ENCODE peak calls at places on chromosomes 4 and X, in six cellular contexts. F, I, H, R, Z and B are unnamed samples.

GRCh38 chr4:38687571-38688011 is 23.6 kb downstream of the KLF3 start:
- DNase-seq in I (no peak), Z (no peak), R (no peak), F (no peak), H (no peak), B (no peak)

GRCh38 chr4:6493668-6494304 is 21.4 kb upstream of the PPP2R2C start:
- DNase-seq in I (no peak), F (peak), H (no peak), R (no peak), Z (no peak), B (no peak)

GRCh38 chrX:23557070-23557469 is 110.2 kb upstream of the PRDX4 start:
- DNase-seq in H (peak), I (peak), F (no peak), R (no peak), Z (no peak), B (peak)

GRCh38 chr4:185718578-185719492 is 93.2 kb downstream of the SORBS2 start:
- DNase-seq in Z (no peak), H (no peak), I (no peak), F (no peak), R (no peak), B (no peak)

GRCh38 chr4:151676301-151676700 is 84.5 kb downstream of the GATB start:
- DNase-seq in F (no peak), R (peak), H (peak), Z (peak), I (no peak), B (no peak)

GRCh38 chr4:168796362-168797106 is 213.5 kb downstream of the CBR4 start:
- DNase-seq in R (peak), H (peak), Z (peak), I (no peak), F (no peak), B (no peak)

GRCh38 chr4:94995684-94996394 is 238.1 kb downstream of the BMPR1B start:
- DNase-seq in Z (no peak), H (peak), F (peak), R (no peak), I (no peak), B (no peak)

GRCh38 chr4:40736910-40737309 is 12.8 kb upstream of the NSUN7 start:
- DNase-seq in F (no peak), I (peak), Z (peak), R (peak), H (peak), B (peak)

GRCh38 chr4:98446499-98447375 is 185.6 kb downstream of the RAP1GDS1 start:
- DNase-seq in F (no peak), I (peak), Z (no peak), H (no peak), R (no peak), B (no peak)

GRCh38 chr4:11596989-11597388 is 168.3 kb upstream of the HS3ST1 start:
- DNase-seq in F (no peak), R (no peak), H (no peak), I (no peak), Z (no peak), B (no peak)

GRCh38 chr4:3827616-3828492 is 61.7 kb downstream of the ADRA2C start:
- DNase-seq in R (no peak), I (no peak), F (no peak), H (peak), Z (peak), B (no peak)

GRCh38 chr4:150938873-150939499 is 76.1 kb downstream of the LRBA start:
- DNase-seq in F (no peak), H (no peak), I (no peak), Z (no peak), R (no peak), B (no peak)

GRCh38 chr4:3766207-3766790 is at the start of gene ADRA2C:
- DNase-seq in H (peak), R (no peak), Z (peak), I (no peak), F (peak), B (no peak)

GRCh38 chr4:87843936-87844335 is 11.2 kb downstream of the MEPE start:
- DNase-seq in R (no peak), Z (no peak), I (no peak), F (no peak), H (peak), B (no peak)

GRCh38 chr4:78441786-78442185 is 109.8 kb upstream of the ANXA3 start:
- DNase-seq in F (no peak), I (no peak), Z (no peak), R (no peak), H (no peak), B (no peak)

GRCh38 chr4:67751260-67751659 is 2.9 kb downstream of the GNRHR start:
- DNase-seq in Z (no peak), R (no peak), H (no peak), I (no peak), F (no peak), B (no peak)

GRCh38 chrX:57984620-57985019 is 74.4 kb upstream of the ZXDA start:
- DNase-seq in R (no peak), H (no peak), F (no peak), I (no peak), Z (no peak), B (no peak)

GRCh38 chr4:7408166-7408565 is 26.6 kb downstream of the PSAPL1 start:
- DNase-seq in F (no peak), R (no peak), H (no peak), I (no peak), Z (no peak), B (no peak)

GRCh38 chrX:18424482-18425198 is 768 bp upstream of the CDKL5 start:
- DNase-seq in I (peak), R (no peak), F (no peak), Z (no peak), H (peak), B (peak)

DNA sequence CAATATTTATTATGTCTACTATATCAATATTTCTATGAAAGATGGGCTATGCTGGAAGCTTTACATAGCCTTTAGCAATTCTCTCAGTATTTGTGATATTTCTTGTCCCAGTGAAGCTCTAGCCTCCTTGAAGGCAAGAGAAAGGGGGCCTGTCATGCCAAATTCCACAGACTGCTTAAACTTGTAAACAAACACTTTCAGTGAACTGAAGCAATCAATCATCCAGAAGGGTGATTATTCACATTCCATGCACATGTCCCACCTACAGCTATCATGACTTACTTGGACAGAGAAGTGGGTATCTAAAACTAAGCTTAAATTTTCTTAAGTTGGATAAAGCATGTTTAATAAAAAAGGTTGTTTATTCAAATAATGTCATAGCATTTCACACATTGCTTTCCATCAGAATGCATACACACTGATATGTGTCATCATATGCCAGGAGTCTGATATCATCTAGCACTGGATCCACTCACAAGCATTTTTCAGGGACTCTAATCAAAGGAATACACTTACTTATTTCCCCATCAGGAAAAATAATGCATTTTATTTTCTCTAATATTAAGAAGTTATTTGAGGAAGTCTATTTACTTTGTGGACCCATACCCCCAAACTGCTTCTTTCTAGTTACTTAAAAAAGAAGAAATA is 1.2 kb upstream of the FSTL5 start:
- DNase-seq in I (no peak), H (no peak), F (no peak), R (no peak), Z (peak), B (no peak)
- H3K4me2 ChIP-seq in I (no peak), H (peak), F (no peak), R (peak), Z (no peak), B (no peak)

GRCh38 chr4:177225605-177226004 is 84.1 kb upstream of the NEIL3 start:
- DNase-seq in Z (no peak), R (no peak), H (no peak), I (no peak), F (no peak), B (no peak)

GRCh38 chr4:177228599-177228998 is 81.1 kb upstream of the NEIL3 start:
- DNase-seq in Z (no peak), H (no peak), R (no peak), F (no peak), I (no peak), B (no peak)

GRCh38 chr4:177235026-177235425 is 74.6 kb upstream of the NEIL3 start:
- DNase-seq in F (no peak), H (no peak), I (no peak), R (no peak), Z (no peak), B (no peak)

GRCh38 chr4:177227636-177228035 is 82.0 kb upstream of the NEIL3 start:
- DNase-seq in F (no peak), H (no peak), Z (no peak), R (no peak), I (no peak), B (no peak)

GRCh38 chr4:177229331-177229730 is 80.3 kb upstream of the NEIL3 start:
- DNase-seq in Z (peak), F (no peak), R (no peak), I (no peak), H (no peak), B (no peak)
- H3K4me2 ChIP-seq in Z (peak), F (no peak), R (no peak), I (peak), H (peak), B (no peak)

GRCh38 chr4:154368060-154368459 is 123.5 kb downstream of the DCHS2 start:
- DNase-seq in R (no peak), I (no peak), F (no peak), H (no peak), Z (no peak), B (no peak)
- H3K4me2 ChIP-seq in R (no peak), I (no peak), F (no peak), H (no peak), Z (no peak), B (no peak)

GRCh38 chrX:100606753-100607152 is 22.0 kb downstream of the TNMD start:
- DNase-seq in I (no peak), H (no peak), F (no peak), Z (no peak), R (no peak), B (no peak)

GRCh38 chrX:100611951-100612350 is 24.7 kb downstream of the TSPAN6 start:
- DNase-seq in Z (no peak), F (no peak), I (no peak), R (no peak), H (no peak), B (no peak)

GRCh38 chrX:100615015-100615414 is 21.6 kb downstream of the TSPAN6 start:
- DNase-seq in Z (peak), H (peak), F (no peak), R (peak), I (no peak), B (peak)

GRCh38 chrX:100609591-100609990 is 24.9 kb downstream of the TNMD start:
- DNase-seq in F (no peak), R (no peak), I (no peak), Z (no peak), H (no peak), B (no peak)
- H3K4me2 ChIP-seq in F (no peak), R (no peak), I (no peak), Z (no peak), H (no peak), B (no peak)

GRCh38 chrX:154605566-154605965 is 13.5 kb downstream of the CTAG1B start:
- DNase-seq in R (no peak), I (no peak), H (no peak), F (no peak), Z (no peak), B (peak)

GRCh38 chrX:154600962-154601374 is 16.0 kb downstream of the CTAG1A start:
- DNase-seq in Z (peak), H (no peak), F (no peak), R (no peak), I (no peak), B (peak)

GRCh38 chrX:154603438-154604430 is 15.3 kb downstream of the CTAG1B start:
- DNase-seq in F (no peak), R (peak), I (no peak), Z (peak), H (peak), B (peak)

GRCh38 chrX:154602226-154602625 is 16.9 kb downstream of the CTAG1B start:
- DNase-seq in H (no peak), Z (no peak), F (no peak), R (no peak), I (no peak), B (no peak)

DNA sequence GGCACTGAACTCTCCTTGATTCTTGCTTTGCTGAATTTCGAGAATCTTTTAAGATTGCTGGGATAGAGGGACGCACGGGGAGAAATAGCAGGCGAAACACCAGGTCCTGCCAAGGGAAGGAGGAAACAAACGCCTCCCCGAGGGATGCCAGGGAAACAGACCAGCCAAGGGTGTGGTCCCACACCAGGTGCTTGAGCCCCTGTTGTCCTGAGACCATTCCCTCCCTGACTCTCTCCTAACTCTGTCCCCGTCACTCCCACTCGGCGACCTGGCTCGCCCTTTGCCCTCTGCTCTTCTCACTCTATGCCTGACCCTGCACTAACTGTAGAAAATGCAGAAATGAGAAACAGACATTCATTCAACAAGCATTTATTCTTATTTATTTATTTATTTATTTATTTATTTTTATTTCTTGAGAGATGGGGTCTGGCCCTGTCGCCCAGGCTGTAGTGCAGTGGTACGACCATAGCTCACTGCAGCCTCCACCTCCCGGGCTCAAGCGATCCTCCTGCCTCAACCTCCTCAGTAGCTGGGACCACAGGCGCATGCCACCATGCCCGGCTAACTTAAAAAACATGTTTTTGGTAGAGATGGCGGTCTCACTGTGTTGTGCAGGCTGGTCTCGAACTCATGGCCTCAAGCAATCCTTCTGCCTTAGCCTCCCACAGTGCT is 16.2 kb downstream of the CTAG1B start:
- DNase-seq in I (no peak), R (no peak), F (no peak), Z (peak), H (no peak), B (peak)
- H3K4me2 ChIP-seq in I (no peak), R (peak), F (no peak), Z (no peak), H (no peak), B (no peak)

GRCh38 chr4:183257808-183258207 is 62.3 kb downstream of the CLDN22 start:
- DNase-seq in R (no peak), Z (no peak), I (no peak), F (no peak), H (no peak), B (no peak)
- H3K4me2 ChIP-seq in R (no peak), Z (no peak), I (no peak), F (no peak), H (no peak), B (no peak)

DNA sequence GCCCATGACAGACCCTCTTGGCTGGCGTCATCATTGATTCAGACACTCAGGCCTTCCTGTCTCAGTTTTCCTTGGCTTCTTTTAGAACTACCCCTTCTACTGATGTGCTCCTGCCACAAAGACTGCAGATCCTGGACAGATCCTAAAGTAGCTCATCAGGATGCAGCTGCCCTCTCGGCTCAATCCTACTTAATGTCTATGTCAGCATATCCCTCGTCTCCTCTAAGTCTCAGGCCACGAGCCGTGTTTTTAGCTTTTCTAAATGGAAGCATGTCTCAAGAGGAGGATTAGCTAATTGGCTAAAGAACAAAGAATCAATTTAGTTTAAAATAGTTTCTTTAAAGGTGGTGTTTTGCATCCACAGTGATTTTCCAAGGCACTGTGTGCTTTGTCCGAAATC is 447.7 kb downstream of the STIM2 start:
- DNase-seq in Z (no peak), F (no peak), R (no peak), H (no peak), I (no peak), B (no peak)
- H3K4me2 ChIP-seq in Z (no peak), F (no peak), R (no peak), H (no peak), I (no peak), B (no peak)

DNA sequence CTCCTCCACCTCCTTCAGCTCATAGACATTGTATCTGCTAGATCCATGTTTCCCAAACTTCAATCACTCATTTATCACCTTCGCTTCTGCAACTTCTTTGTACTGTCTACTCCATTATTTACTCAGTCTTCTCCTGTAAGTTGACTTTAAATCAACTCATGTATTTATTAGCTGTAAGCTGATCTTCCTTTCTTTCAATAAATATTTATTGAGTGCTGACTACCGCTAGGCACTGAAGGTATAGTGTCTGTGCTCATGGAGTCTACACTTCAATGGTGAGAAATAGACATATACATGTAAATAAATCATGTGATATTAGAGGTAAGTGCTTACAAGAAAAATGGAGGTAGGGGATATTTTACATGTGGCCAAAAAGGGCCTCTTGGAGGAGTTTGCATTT is 74.6 kb downstream of the RASL11B start:
- DNase-seq in F (no peak), I (no peak), H (no peak), Z (no peak), R (no peak), B (no peak)
- H3K4me2 ChIP-seq in F (no peak), I (no peak), H (no peak), Z (no peak), R (no peak), B (no peak)

GRCh38 chrX:106932492-106932923 is 12.3 kb downstream of the CLDN2 start:
- DNase-seq in F (no peak), H (no peak), R (no peak), I (no peak), Z (peak), B (no peak)
- H3K4me2 ChIP-seq in F (no peak), H (peak), R (peak), I (no peak), Z (no peak), B (no peak)